ENCODE peak calls at places on chromosomes 5 and 9, in seven cellular contexts. V is fibroblast of lung, J is H9, Z is OCI-LY7, M is tibial nerve, K is GM23338, L is astrocyte. Y is an unnamed sample. For H3K4me1, the result is how much of the 10 kb centered on the place peaks cover.

GRCh38 chr5:16983022-16983639 is 47.0 kb upstream of the MYO10 start:
- DNase-seq in V (no peak), J (no peak), Z (no peak), M (no peak), K (no peak), L (no peak), Y (no peak)

GRCh38 chr5:19988447-19988846 is 447 bp upstream of the CDH18 start:
- DNase-seq in V (peak), J (no peak), Z (no peak), M (no peak), K (no peak), L (no peak), Y (no peak)

GRCh38 chr5:38720691-38721361 is 125.0 kb upstream of the OSMR start:
- DNase-seq in V (no peak), J (no peak), Z (no peak), M (no peak), K (no peak), L (no peak), Y (no peak)

GRCh38 chr9:38182321-38182720 is 113.3 kb upstream of the SHB start:
- DNase-seq in V (no peak), J (no peak), Z (no peak), M (no peak), K (no peak), L (no peak), Y (no peak)

GRCh38 chr9:112325127-112325526 is 8.3 kb downstream of the PTBP3 start:
- DNase-seq in V (no peak), J (peak), Z (no peak), M (no peak), K (peak), L (no peak), Y (no peak)

GRCh38 chr9:122095010-122095767 is 2.1 kb upstream of the TTLL11 start:
- DNase-seq in V (peak), J (peak), Z (peak), M (no peak), K (peak), L (no peak), Y (no peak)

GRCh38 chr5:67879619-67880357 is 335.8 kb upstream of the PIK3R1 start:
- DNase-seq in V (peak), J (no peak), Z (no peak), M (no peak), K (no peak), L (peak), Y (no peak)

GRCh38 chr5:142717582-142718215 is 31.8 kb upstream of the FGF1 start:
- DNase-seq in V (peak), J (peak), Z (peak), M (no peak), K (peak), L (peak), Y (no peak)

GRCh38 chr9:70034292-70034711 is 9.3 kb upstream of the MAMDC2 start:
- DNase-seq in V (peak), J (no peak), Z (no peak), M (no peak), K (no peak), L (peak), Y (no peak)

GRCh38 chr5:32245742-32246141 is 67.0 kb downstream of the MTMR12 start:
- DNase-seq in V (no peak), J (no peak), Z (no peak), M (no peak), K (no peak), L (no peak), Y (no peak)

GRCh38 chr9:105415344-105415980 is 32.4 kb upstream of the FSD1L start:
- DNase-seq in V (peak), J (peak), Z (peak), M (peak), K (peak), L (peak), Y (peak)

GRCh38 chr5:135251099-135251498 is 147.9 kb downstream of the MACROH2A1 start:
- DNase-seq in V (no peak), J (peak), Z (no peak), M (no peak), K (no peak), L (no peak), Y (no peak)

GRCh38 chr9:72932669-72933068 is 20.2 kb downstream of the ALDH1A1 start:
- DNase-seq in V (no peak), J (no peak), Z (no peak), M (no peak), K (no peak), L (no peak), Y (no peak)

GRCh38 chr5:66247176-66247960 is 103.3 kb downstream of the SREK1 start:
- DNase-seq in V (peak), J (no peak), Z (no peak), M (no peak), K (no peak), L (peak), Y (no peak)

GRCh38 chr5:157903117-157903450 is 44.1 kb upstream of the CLINT1 start:
- DNase-seq in V (peak), J (no peak), Z (no peak), M (no peak), K (no peak), L (peak), Y (no peak)

GRCh38 chr9:13163287-13163686 is 116.2 kb downstream of the MPDZ start:
- DNase-seq in V (no peak), J (no peak), Z (no peak), M (no peak), K (no peak), L (no peak), Y (no peak)

GRCh38 chr5:67361932-67362729 is 165.5 kb upstream of the CD180 start:
- DNase-seq in V (peak), J (no peak), Z (no peak), M (no peak), K (no peak), L (peak), Y (no peak)

GRCh38 chr9:130084337-130084736 is 30.6 kb downstream of the GPR107 start:
- DNase-seq in V (no peak), J (no peak), Z (no peak), M (no peak), K (no peak), L (no peak), Y (no peak)

GRCh38 chr5:24899180-24899579 is 254.4 kb upstream of the CDH10 start:
- DNase-seq in V (peak), J (no peak), Z (no peak), M (no peak), K (no peak), L (peak), Y (no peak)

GRCh38 chr5:98096155-98096554 is 677.3 kb upstream of the RGMB start:
- DNase-seq in V (peak), J (no peak), Z (no peak), M (no peak), K (peak), L (peak), Y (no peak)

GRCh38 chr9:79638806-79639205 is 67.0 kb downstream of the TLE4 start:
- DNase-seq in V (peak), J (no peak), Z (no peak), M (no peak), K (no peak), L (peak), Y (no peak)

GRCh38 chr9:112224401-112225289 is 49.5 kb upstream of the SUSD1 start:
- DNase-seq in V (peak), J (no peak), Z (no peak), M (no peak), K (no peak), L (peak), Y (no peak)

GRCh38 chr9:14277761-14278160 is 36.2 kb downstream of the NFIB start:
- DNase-seq in V (no peak), J (no peak), Z (no peak), M (no peak), K (no peak), L (no peak), Y (no peak)

GRCh38 chr9:135909371-135909770 is 2.0 kb upstream of the CAMSAP1 start:
- DNase-seq in V (no peak), J (no peak), Z (no peak), M (no peak), K (no peak), L (no peak), Y (no peak)

GRCh38 chr5:28780083-28780692 is 1741.8 kb upstream of the CDH9 start:
- DNase-seq in V (no peak), J (no peak), Z (no peak), M (no peak), K (no peak), L (no peak), Y (no peak)

GRCh38 chr5:57677235-57677634 is 194.6 kb upstream of the ACTBL2 start:
- DNase-seq in V (no peak), J (no peak), Z (no peak), M (no peak), K (no peak), L (no peak), Y (no peak)

GRCh38 chr5:109711681-109712080 is 22.0 kb downstream of the MAN2A1 start:
- DNase-seq in V (no peak), J (no peak), Z (no peak), M (no peak), K (no peak), L (no peak), Y (no peak)

GRCh38 chr9:2655411-2655901 is 33.9 kb downstream of the VLDLR start:
- DNase-seq in V (peak), J (no peak), Z (peak), M (no peak), K (no peak), L (peak), Y (no peak)

GRCh38 chr5:74848553-74849025 is 17.6 kb downstream of the FAM169A start:
- DNase-seq in V (no peak), J (no peak), Z (no peak), M (no peak), K (no peak), L (no peak), Y (no peak)

GRCh38 chr5:10828241-10828640 is 67.2 kb upstream of the DAP start:
- DNase-seq in V (peak), J (no peak), Z (no peak), M (no peak), K (no peak), L (peak), Y (no peak)

DNA sequence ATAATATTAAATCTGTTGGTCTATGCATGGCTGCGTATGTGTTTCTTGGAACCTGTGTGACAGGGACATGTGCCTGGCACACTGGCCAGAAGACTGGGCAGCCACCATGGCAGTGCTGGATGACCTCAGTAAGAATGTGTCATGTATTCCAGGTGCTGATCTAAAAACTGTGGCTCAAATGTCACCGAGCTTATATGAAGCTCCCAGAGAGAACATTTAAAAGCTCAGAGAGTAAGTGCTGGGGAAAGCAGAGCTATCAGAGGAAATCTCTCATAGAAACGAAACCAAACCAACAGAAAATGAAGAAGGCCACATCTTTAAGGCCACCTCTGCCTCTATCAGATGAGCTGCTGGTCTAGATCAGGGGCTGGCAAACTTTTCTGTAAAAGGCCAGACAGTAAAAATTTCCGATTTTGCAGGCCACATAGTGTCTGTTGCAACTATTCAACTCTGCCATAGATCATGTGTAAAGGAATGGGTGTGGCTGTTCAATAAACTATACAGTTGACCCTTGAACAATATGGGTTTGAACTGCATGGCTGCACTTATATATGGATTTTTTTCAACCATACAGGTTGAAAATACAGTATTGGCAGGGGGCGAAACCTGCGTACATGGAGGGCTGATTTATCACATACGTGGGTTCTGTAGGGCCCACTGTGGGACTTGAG is 31.8 kb downstream of the TSTD2 start:
- DNase-seq in V (no peak), J (no peak), Z (no peak), M (no peak), K (no peak), L (no peak), Y (no peak)
- H3K4me1 ChIP-seq in V (under half), J (under half), Z (under half), M (under half), K (under half), L (under half), Y (under half)

DNA sequence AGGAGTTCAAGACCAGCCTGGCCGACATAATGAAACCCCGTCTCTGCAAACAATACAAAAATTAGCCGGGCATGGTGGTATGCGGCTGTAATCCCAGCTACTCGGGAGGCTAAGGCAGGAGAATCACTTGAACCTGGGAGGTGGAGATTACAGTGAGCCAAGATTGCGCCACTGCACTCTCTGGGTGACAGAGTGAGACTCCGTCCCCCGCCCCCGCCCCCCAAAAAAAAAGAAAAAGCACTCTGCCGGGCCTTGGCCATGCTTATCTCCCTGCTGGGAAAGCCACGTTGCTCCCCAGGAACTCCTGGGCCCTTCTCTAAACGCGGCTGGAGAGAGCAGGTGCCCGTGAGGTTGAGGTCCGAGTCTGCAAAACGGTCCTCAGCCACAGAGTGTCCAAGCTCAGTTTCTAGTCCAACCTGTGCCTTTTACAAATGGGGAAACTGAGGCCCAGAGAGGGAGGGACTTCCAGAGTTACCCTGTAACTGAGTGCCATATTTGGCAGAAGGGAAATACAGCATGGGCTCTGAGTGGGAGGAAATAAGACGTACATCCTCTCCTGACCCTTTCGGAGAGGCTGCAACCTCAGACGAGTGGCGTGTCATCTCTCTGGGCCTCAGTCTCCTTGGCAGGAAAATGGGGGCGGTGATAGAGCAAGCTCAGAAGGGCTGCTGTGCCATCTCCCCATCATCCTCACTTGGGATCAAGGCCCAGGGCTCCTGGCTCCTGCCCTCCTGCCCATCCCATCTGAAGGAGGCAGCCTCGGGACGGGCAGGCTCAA is 6.6 kb upstream of the PHYHD1 start:
- DNase-seq in V (no peak), J (no peak), Z (no peak), M (no peak), K (no peak), L (no peak), Y (no peak)
- H3K4me1 ChIP-seq in V (under half), J (under half), Z (under half), M (half or more), K (under half), L (under half), Y (under half)

GRCh38 chr9:93952784-93953491 is 2.2 kb downstream of the BARX1 start:
- DNase-seq in V (no peak), J (peak), Z (no peak), M (no peak), K (peak), L (no peak), Y (no peak)
- H3K4me1 ChIP-seq in V (under half), J (under half), Z (under half), M (half or more), K (half or more), L (under half), Y (under half)

GRCh38 chr9:134223601-134224122 is 59.3 kb upstream of the RNU6ATAC start:
- DNase-seq in V (no peak), J (no peak), Z (no peak), M (no peak), K (no peak), L (no peak), Y (no peak)
- H3K4me1 ChIP-seq in V (under half), J (under half), Z (under half), M (under half), K (under half), L (under half), Y (under half)

GRCh38 chr9:106869028-106869427 is 6.1 kb downstream of the ZNF462 start:
- DNase-seq in V (no peak), J (no peak), Z (no peak), M (no peak), K (no peak), L (no peak), Y (no peak)

GRCh38 chr9:106872641-106873040 is 9.7 kb downstream of the ZNF462 start:
- DNase-seq in V (no peak), J (no peak), Z (no peak), M (no peak), K (no peak), L (no peak), Y (no peak)

GRCh38 chr9:106868096-106868495 is 5.1 kb downstream of the ZNF462 start:
- DNase-seq in V (no peak), J (no peak), Z (no peak), M (no peak), K (no peak), L (no peak), Y (no peak)

GRCh38 chr9:106868565-106868964 is 5.6 kb downstream of the ZNF462 start:
- DNase-seq in V (no peak), J (no peak), Z (no peak), M (peak), K (no peak), L (no peak), Y (no peak)

GRCh38 chr9:106869458-106869857 is 6.5 kb downstream of the ZNF462 start:
- DNase-seq in V (peak), J (no peak), Z (no peak), M (no peak), K (no peak), L (peak), Y (no peak)
- H3K4me1 ChIP-seq in V (under half), J (under half), Z (under half), M (half or more), K (half or more), L (under half), Y (under half)

DNA sequence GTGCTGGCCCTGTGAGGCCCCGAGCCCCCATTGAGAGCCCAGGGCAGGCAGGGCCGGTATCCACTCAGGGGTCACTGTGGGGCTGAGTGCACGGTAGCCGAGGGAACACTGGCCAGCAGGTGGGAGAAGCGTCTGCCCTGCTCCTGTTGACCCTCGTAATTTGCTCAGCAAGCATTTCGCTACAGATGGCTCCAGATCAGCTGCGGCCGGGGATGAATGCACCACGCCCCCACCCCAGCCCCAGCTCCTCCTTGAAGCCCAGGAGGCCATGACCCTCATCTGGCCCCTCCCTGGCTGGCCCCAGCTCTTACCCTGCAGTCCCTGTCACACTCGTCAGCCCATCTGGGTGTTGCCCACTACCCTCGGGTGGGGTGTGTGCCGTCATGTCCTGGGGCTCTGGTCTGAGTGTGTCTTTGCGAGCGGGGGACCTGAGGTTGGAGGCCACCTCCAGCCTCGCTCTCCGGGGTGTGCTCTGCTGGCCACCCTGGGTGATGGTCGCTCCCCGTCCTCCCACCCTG is 6.1 kb upstream of the NRARP start:
- DNase-seq in V (no peak), J (peak), Z (no peak), M (no peak), K (no peak), L (no peak), Y (no peak)
- H3K4me1 ChIP-seq in V (under half), J (under half), Z (under half), M (under half), K (under half), L (under half), Y (under half)

Y was measured in left lung.